ENCODE peak calls at places on chromosomes 2 and 18, in nine cellular contexts. E is GM23248; D is T-cell; A is ovary; N is thyroid gland; W is pancreas; T is activated T-helper 1 cell treated with anti-CD3 and anti-CD28 coated beads, Interleukin-2, amount 50 U/mL, for 16 hours; P is brain microvascular endothelial cell; J is HuH-7.5. Y is an unnamed sample.

GRCh38 chr2:7449287-7449686 is 532.1 kb downstream of the RNF144A start:
- DNase-seq in E (no peak), D (no peak), A (no peak), N (no peak), W (no peak), T (no peak), P (no peak), J (no peak), Y (no peak)

GRCh38 chr2:219017166-219017931 is 24.0 kb downstream of the CFAP65 start:
- DNase-seq in E (no peak), D (no peak), A (no peak), N (no peak), W (no peak), T (no peak), P (no peak), J (no peak), Y (no peak)

GRCh38 chr18:47087676-47088075 is 52.3 kb upstream of the ELOA2 start:
- DNase-seq in E (no peak), D (no peak), A (no peak), N (no peak), W (no peak), T (no peak), P (no peak), J (no peak), Y (no peak)

GRCh38 chr2:181152221-181152620 is 171.8 kb downstream of the UBE2E3 start:
- DNase-seq in E (no peak), D (no peak), A (no peak), N (no peak), W (no peak), T (no peak), P (no peak), J (no peak), Y (no peak)

GRCh38 chr2:177265834-177266817 is 1.6 kb upstream of the NFE2L2 start:
- DNase-seq in E (peak), D (no peak), A (no peak), N (no peak), W (no peak), T (no peak), P (no peak), J (no peak), Y (no peak)

GRCh38 chr2:54239427-54239826 is 16.6 kb downstream of the TSPYL6 start:
- DNase-seq in E (peak), D (no peak), A (no peak), N (no peak), W (no peak), T (no peak), P (peak), J (no peak), Y (no peak)

GRCh38 chr18:38483326-38483725 is 917.7 kb upstream of the CELF4 start:
- DNase-seq in E (no peak), D (no peak), A (no peak), N (no peak), W (no peak), T (no peak), P (no peak), J (no peak), Y (no peak)

GRCh38 chr2:149739171-149739879 is 151.8 kb upstream of the MMADHC start:
- DNase-seq in E (peak), D (no peak), A (no peak), N (no peak), W (no peak), T (no peak), P (no peak), J (no peak), Y (no peak)

GRCh38 chr2:176129013-176129796 is at the start of gene HOXD8:
- DNase-seq in E (peak), D (no peak), A (peak), N (peak), W (no peak), T (no peak), P (no peak), J (no peak), Y (no peak)

GRCh38 chr18:55384551-55385275 is 203.3 kb downstream of the TCF4 start:
- DNase-seq in E (peak), D (no peak), A (no peak), N (peak), W (no peak), T (no peak), P (peak), J (no peak), Y (no peak)

GRCh38 chr2:238060096-238060541 is 682 bp upstream of the SCLY start:
- DNase-seq in E (no peak), D (no peak), A (no peak), N (no peak), W (no peak), T (no peak), P (peak), J (peak), Y (no peak)

GRCh38 chr18:60413944-60414547 is 41.5 kb upstream of the MC4R start:
- DNase-seq in E (peak), D (no peak), A (no peak), N (no peak), W (no peak), T (no peak), P (no peak), J (no peak), Y (no peak)

GRCh38 chr2:152036611-152037469 is 62.0 kb downstream of the CACNB4 start:
- DNase-seq in E (peak), D (peak), A (peak), N (peak), W (peak), T (no peak), P (peak), J (peak), Y (peak)

GRCh38 chr18:27713727-27714080 is 463.2 kb downstream of the CDH2 start:
- DNase-seq in E (peak), D (no peak), A (no peak), N (no peak), W (no peak), T (no peak), P (peak), J (no peak), Y (no peak)

GRCh38 chr2:161136194-161136593 is 24.0 kb upstream of the TANK start:
- DNase-seq in E (no peak), D (no peak), A (no peak), N (no peak), W (no peak), T (no peak), P (no peak), J (no peak), Y (no peak)

GRCh38 chr18:55546873-55547704 is 40.9 kb downstream of the TCF4 start:
- DNase-seq in E (peak), D (no peak), A (peak), N (peak), W (no peak), T (no peak), P (peak), J (no peak), Y (no peak)

GRCh38 chr2:149733936-149734685 is 146.5 kb upstream of the MMADHC start:
- DNase-seq in E (peak), D (no peak), A (no peak), N (no peak), W (no peak), T (no peak), P (peak), J (peak), Y (no peak)

GRCh38 chr18:62324917-62325805 is at the start of gene TNFRSF11A:
- DNase-seq in E (peak), D (peak), A (no peak), N (peak), W (peak), T (peak), P (no peak), J (peak), Y (peak)

GRCh38 chr2:175640655-175641054 is 361.4 kb downstream of the LNPK start:
- DNase-seq in E (no peak), D (no peak), A (no peak), N (no peak), W (no peak), T (no peak), P (no peak), J (peak), Y (no peak)

GRCh38 chr2:112627060-112628040 is 18.4 kb upstream of the SLC20A1 start:
- DNase-seq in E (peak), D (no peak), A (no peak), N (no peak), W (no peak), T (no peak), P (peak), J (no peak), Y (peak)

GRCh38 chr2:155368934-155369333 is 670.4 kb downstream of the KCNJ3 start:
- DNase-seq in E (peak), D (no peak), A (no peak), N (no peak), W (no peak), T (no peak), P (no peak), J (no peak), Y (no peak)

GRCh38 chr2:188042412-188042811 is 249.3 kb upstream of the GULP1 start:
- DNase-seq in E (peak), D (no peak), A (no peak), N (no peak), W (no peak), T (no peak), P (peak), J (no peak), Y (no peak)

GRCh38 chr2:120722603-120723421 is 12.9 kb upstream of the GLI2 start:
- DNase-seq in E (peak), D (no peak), A (no peak), N (no peak), W (no peak), T (no peak), P (peak), J (no peak), Y (no peak)

GRCh38 chr2:70993689-70993986 is 1.0 kb downstream of the TEX261 start:
- DNase-seq in E (no peak), D (no peak), A (no peak), N (no peak), W (no peak), T (no peak), P (no peak), J (no peak), Y (no peak)

GRCh38 chr2:173590278-173590811 is 235.7 kb downstream of the CDCA7 start:
- DNase-seq in E (peak), D (no peak), A (no peak), N (peak), W (peak), T (no peak), P (peak), J (no peak), Y (no peak)

GRCh38 chr18:76564636-76565237 is 69.7 kb upstream of the ZNF516 start:
- DNase-seq in E (no peak), D (no peak), A (no peak), N (no peak), W (no peak), T (no peak), P (no peak), J (no peak), Y (no peak)

GRCh38 chr2:219661197-219661954 is 33.9 kb downstream of the SLC4A3 start:
- DNase-seq in E (no peak), D (no peak), A (no peak), N (no peak), W (no peak), T (no peak), P (peak), J (no peak), Y (no peak)

GRCh38 chr18:55097406-55098170 is 138.3 kb upstream of the CCDC68 start:
- DNase-seq in E (peak), D (no peak), A (no peak), N (no peak), W (no peak), T (no peak), P (no peak), J (no peak), Y (no peak)

GRCh38 chr2:202337133-202337532 is 39.0 kb upstream of the BMPR2 start:
- DNase-seq in E (no peak), D (no peak), A (no peak), N (peak), W (no peak), T (no peak), P (no peak), J (no peak), Y (no peak)

GRCh38 chr2:71715241-71715750 is 261.9 kb downstream of the DYSF start:
- DNase-seq in E (no peak), D (no peak), A (no peak), N (no peak), W (no peak), T (no peak), P (no peak), J (no peak), Y (no peak)

GRCh38 chr2:72894466-72894865 is 7.3 kb downstream of the SPR start:
- DNase-seq in E (no peak), D (no peak), A (no peak), N (no peak), W (no peak), T (no peak), P (no peak), J (no peak), Y (no peak)

GRCh38 chr2:26559044-26559405 is 81.1 kb upstream of the OTOF start:
- DNase-seq in E (no peak), D (no peak), A (no peak), N (no peak), W (no peak), T (no peak), P (no peak), J (no peak), Y (no peak)

Y was measured in GDM1.